ENCODE peak calls at places on chromosomes 12 and 14, in seven cellular contexts. One of them, this sample, is unnamed.

GRCh38 chr14:88521818-88522217 is 33.0 kb downstream of the PTPN21 start:
- DNase-seq in T-helper 1 cell: no peak
- DNase-seq in NCI-H2081: no peak
- DNase-seq in NCI-H69: no peak
- DNase-seq in mucosa of descending colon: no peak
- DNase-seq in activated CD4-positive, alpha-beta T cell treated with anti-CD3 and anti-CD28 coated beads, Interleukin-2, amount 10 ng/mL, durations not matched to agents 7 days and 5 days: no peak
- DNase-seq in caudate nucleus: no peak
- DNase-seq in this sample: no peak

GRCh38 chr12:108254030-108254429 is 85.1 kb downstream of the CMKLR1 start:
- DNase-seq in T-helper 1 cell: no peak
- DNase-seq in NCI-H2081: no peak
- DNase-seq in NCI-H69: no peak
- DNase-seq in mucosa of descending colon: no peak
- DNase-seq in activated CD4-positive, alpha-beta T cell treated with anti-CD3 and anti-CD28 coated beads, Interleukin-2, amount 10 ng/mL, durations not matched to agents 7 days and 5 days: no peak
- DNase-seq in caudate nucleus: no peak
- DNase-seq in this sample: no peak

GRCh38 chr14:54420478-54421116 is 20.6 kb downstream of the CNIH1 start:
- DNase-seq in T-helper 1 cell: no peak
- DNase-seq in NCI-H2081: no peak
- DNase-seq in NCI-H69: peak
- DNase-seq in mucosa of descending colon: no peak
- DNase-seq in activated CD4-positive, alpha-beta T cell treated with anti-CD3 and anti-CD28 coated beads, Interleukin-2, amount 10 ng/mL, durations not matched to agents 7 days and 5 days: no peak
- DNase-seq in caudate nucleus: peak
- DNase-seq in this sample: peak

GRCh38 chr12:91111366-91112321 is at the start of gene LUM:
- DNase-seq in T-helper 1 cell: no peak
- DNase-seq in NCI-H2081: no peak
- DNase-seq in NCI-H69: peak
- DNase-seq in mucosa of descending colon: no peak
- DNase-seq in activated CD4-positive, alpha-beta T cell treated with anti-CD3 and anti-CD28 coated beads, Interleukin-2, amount 10 ng/mL, durations not matched to agents 7 days and 5 days: no peak
- DNase-seq in caudate nucleus: no peak
- DNase-seq in this sample: no peak

GRCh38 chr12:11724888-11725310 is 75.4 kb downstream of the ETV6 start:
- DNase-seq in T-helper 1 cell: no peak
- DNase-seq in NCI-H2081: no peak
- DNase-seq in NCI-H69: no peak
- DNase-seq in mucosa of descending colon: no peak
- DNase-seq in activated CD4-positive, alpha-beta T cell treated with anti-CD3 and anti-CD28 coated beads, Interleukin-2, amount 10 ng/mL, durations not matched to agents 7 days and 5 days: no peak
- DNase-seq in caudate nucleus: no peak
- DNase-seq in this sample: no peak

GRCh38 chr12:116266220-116266619 is 11.3 kb downstream of the MED13L start:
- DNase-seq in T-helper 1 cell: no peak
- DNase-seq in NCI-H2081: no peak
- DNase-seq in NCI-H69: peak
- DNase-seq in mucosa of descending colon: no peak
- DNase-seq in activated CD4-positive, alpha-beta T cell treated with anti-CD3 and anti-CD28 coated beads, Interleukin-2, amount 10 ng/mL, durations not matched to agents 7 days and 5 days: no peak
- DNase-seq in caudate nucleus: no peak
- DNase-seq in this sample: no peak

GRCh38 chr12:123478762-123479161 is 20.8 kb downstream of the SNRNP35 start:
- DNase-seq in T-helper 1 cell: no peak
- DNase-seq in NCI-H2081: no peak
- DNase-seq in NCI-H69: no peak
- DNase-seq in mucosa of descending colon: no peak
- DNase-seq in activated CD4-positive, alpha-beta T cell treated with anti-CD3 and anti-CD28 coated beads, Interleukin-2, amount 10 ng/mL, durations not matched to agents 7 days and 5 days: no peak
- DNase-seq in caudate nucleus: peak
- DNase-seq in this sample: no peak

GRCh38 chr14:31080060-31080459 is 53.9 kb upstream of the STRN3 start:
- DNase-seq in T-helper 1 cell: no peak
- DNase-seq in NCI-H2081: no peak
- DNase-seq in NCI-H69: peak
- DNase-seq in mucosa of descending colon: no peak
- DNase-seq in activated CD4-positive, alpha-beta T cell treated with anti-CD3 and anti-CD28 coated beads, Interleukin-2, amount 10 ng/mL, durations not matched to agents 7 days and 5 days: no peak
- DNase-seq in caudate nucleus: no peak
- DNase-seq in this sample: no peak

GRCh38 chr12:49673446-49674317 is 33.5 kb downstream of the FMNL3 start:
- DNase-seq in T-helper 1 cell: no peak
- DNase-seq in NCI-H2081: peak
- DNase-seq in NCI-H69: peak
- DNase-seq in mucosa of descending colon: peak
- DNase-seq in activated CD4-positive, alpha-beta T cell treated with anti-CD3 and anti-CD28 coated beads, Interleukin-2, amount 10 ng/mL, durations not matched to agents 7 days and 5 days: no peak
- DNase-seq in caudate nucleus: peak
- DNase-seq in this sample: no peak

GRCh38 chr12:42141981-42142606 is 2.6 kb downstream of the GXYLT1 start:
- DNase-seq in T-helper 1 cell: no peak
- DNase-seq in NCI-H2081: no peak
- DNase-seq in NCI-H69: no peak
- DNase-seq in mucosa of descending colon: no peak
- DNase-seq in activated CD4-positive, alpha-beta T cell treated with anti-CD3 and anti-CD28 coated beads, Interleukin-2, amount 10 ng/mL, durations not matched to agents 7 days and 5 days: no peak
- DNase-seq in caudate nucleus: no peak
- DNase-seq in this sample: no peak

GRCh38 chr12:31477669-31478068 is 113.3 kb downstream of the DENND5B start:
- DNase-seq in T-helper 1 cell: no peak
- DNase-seq in NCI-H2081: no peak
- DNase-seq in NCI-H69: no peak
- DNase-seq in mucosa of descending colon: no peak
- DNase-seq in activated CD4-positive, alpha-beta T cell treated with anti-CD3 and anti-CD28 coated beads, Interleukin-2, amount 10 ng/mL, durations not matched to agents 7 days and 5 days: no peak
- DNase-seq in caudate nucleus: no peak
- DNase-seq in this sample: no peak

GRCh38 chr12:51000245-51000644 is 25.9 kb downstream of the SLC11A2 start:
- DNase-seq in T-helper 1 cell: no peak
- DNase-seq in NCI-H2081: no peak
- DNase-seq in NCI-H69: no peak
- DNase-seq in mucosa of descending colon: no peak
- DNase-seq in activated CD4-positive, alpha-beta T cell treated with anti-CD3 and anti-CD28 coated beads, Interleukin-2, amount 10 ng/mL, durations not matched to agents 7 days and 5 days: no peak
- DNase-seq in caudate nucleus: no peak
- DNase-seq in this sample: no peak

GRCh38 chr12:104668274-104668718 is 211.5 kb downstream of the CHST11 start:
- DNase-seq in T-helper 1 cell: no peak
- DNase-seq in NCI-H2081: no peak
- DNase-seq in NCI-H69: no peak
- DNase-seq in mucosa of descending colon: no peak
- DNase-seq in activated CD4-positive, alpha-beta T cell treated with anti-CD3 and anti-CD28 coated beads, Interleukin-2, amount 10 ng/mL, durations not matched to agents 7 days and 5 days: no peak
- DNase-seq in caudate nucleus: no peak
- DNase-seq in this sample: peak

GRCh38 chr14:74475678-74476077 is 17.4 kb downstream of the NPC2 start:
- DNase-seq in T-helper 1 cell: no peak
- DNase-seq in NCI-H2081: no peak
- DNase-seq in NCI-H69: no peak
- DNase-seq in mucosa of descending colon: no peak
- DNase-seq in activated CD4-positive, alpha-beta T cell treated with anti-CD3 and anti-CD28 coated beads, Interleukin-2, amount 10 ng/mL, durations not matched to agents 7 days and 5 days: no peak
- DNase-seq in caudate nucleus: no peak
- DNase-seq in this sample: no peak